ENCODE peak calls at places on chromosomes 5 and 9, in six cellular contexts. One of them, this sample, is unnamed.

GRCh38 chr9:14207352-14207995 is 106.5 kb downstream of the NFIB start:
- DNase-seq in fibroblast of mammary gland: no peak
- DNase-seq in glutamatergic neuron: no peak
- DNase-seq in activated CD8-positive, alpha-beta T cell treated with anti-CD3 and anti-CD28 coated beads for 36 hours: no peak
- DNase-seq in GM13976: no peak
- DNase-seq in HL-60: no peak
- DNase-seq in this sample: no peak

GRCh38 chr9:135718616-135719015 is 16.6 kb downstream of the KCNT1 start:
- DNase-seq in HL-60: no peak
- DNase-seq in fibroblast of mammary gland: peak
- DNase-seq in glutamatergic neuron: no peak
- DNase-seq in activated CD8-positive, alpha-beta T cell treated with anti-CD3 and anti-CD28 coated beads for 36 hours: peak
- DNase-seq in GM13976: no peak
- DNase-seq in this sample: no peak

GRCh38 chr5:116947691-116948528 is 373.3 kb upstream of the SEMA6A start:
- DNase-seq in HL-60: peak
- DNase-seq in activated CD8-positive, alpha-beta T cell treated with anti-CD3 and anti-CD28 coated beads for 36 hours: peak
- DNase-seq in glutamatergic neuron: peak
- DNase-seq in GM13976: peak
- DNase-seq in fibroblast of mammary gland: peak
- DNase-seq in this sample: peak

GRCh38 chr9:136019681-136020060 is 58.5 kb upstream of the UBAC1 start:
- DNase-seq in activated CD8-positive, alpha-beta T cell treated with anti-CD3 and anti-CD28 coated beads for 36 hours: no peak
- DNase-seq in fibroblast of mammary gland: no peak
- DNase-seq in GM13976: no peak
- DNase-seq in glutamatergic neuron: no peak
- DNase-seq in HL-60: no peak
- DNase-seq in this sample: no peak

GRCh38 chr9:100700689-100701318 is 122.9 kb downstream of the CAVIN4 start:
- DNase-seq in GM13976: peak
- DNase-seq in activated CD8-positive, alpha-beta T cell treated with anti-CD3 and anti-CD28 coated beads for 36 hours: peak
- DNase-seq in glutamatergic neuron: no peak
- DNase-seq in fibroblast of mammary gland: peak
- DNase-seq in HL-60: peak
- DNase-seq in this sample: peak

GRCh38 chr9:108445431-108446018 is 410.3 kb downstream of the ACTL7B start:
- DNase-seq in HL-60: no peak
- DNase-seq in GM13976: no peak
- DNase-seq in activated CD8-positive, alpha-beta T cell treated with anti-CD3 and anti-CD28 coated beads for 36 hours: no peak
- DNase-seq in glutamatergic neuron: no peak
- DNase-seq in fibroblast of mammary gland: no peak
- DNase-seq in this sample: no peak

GRCh38 chr5:50699737-50700136 is 33.3 kb downstream of the PARP8 start:
- DNase-seq in activated CD8-positive, alpha-beta T cell treated with anti-CD3 and anti-CD28 coated beads for 36 hours: peak
- DNase-seq in fibroblast of mammary gland: peak
- DNase-seq in GM13976: no peak
- DNase-seq in HL-60: no peak
- DNase-seq in glutamatergic neuron: no peak
- DNase-seq in this sample: no peak

GRCh38 chr5:6572825-6573380 is 59.9 kb downstream of the NSUN2 start:
- DNase-seq in activated CD8-positive, alpha-beta T cell treated with anti-CD3 and anti-CD28 coated beads for 36 hours: no peak
- DNase-seq in HL-60: no peak
- DNase-seq in GM13976: no peak
- DNase-seq in glutamatergic neuron: no peak
- DNase-seq in fibroblast of mammary gland: no peak
- DNase-seq in this sample: no peak

GRCh38 chr9:90097237-90097636 is 492.4 kb downstream of the GADD45G start:
- DNase-seq in activated CD8-positive, alpha-beta T cell treated with anti-CD3 and anti-CD28 coated beads for 36 hours: no peak
- DNase-seq in GM13976: no peak
- DNase-seq in fibroblast of mammary gland: no peak
- DNase-seq in glutamatergic neuron: no peak
- DNase-seq in HL-60: no peak
- DNase-seq in this sample: no peak

GRCh38 chr9:125746774-125747052 is 460 bp upstream of the PBX3 start:
- DNase-seq in activated CD8-positive, alpha-beta T cell treated with anti-CD3 and anti-CD28 coated beads for 36 hours: no peak
- DNase-seq in HL-60: no peak
- DNase-seq in fibroblast of mammary gland: no peak
- DNase-seq in GM13976: no peak
- DNase-seq in glutamatergic neuron: no peak
- DNase-seq in this sample: no peak

GRCh38 chr9:92468206-92468605 is 14.1 kb downstream of the ASPN start:
- DNase-seq in activated CD8-positive, alpha-beta T cell treated with anti-CD3 and anti-CD28 coated beads for 36 hours: no peak
- DNase-seq in HL-60: no peak
- DNase-seq in GM13976: no peak
- DNase-seq in fibroblast of mammary gland: peak
- DNase-seq in glutamatergic neuron: no peak
- DNase-seq in this sample: no peak

GRCh38 chr9:108389056-108389455 is 466.7 kb downstream of the ACTL7B start:
- DNase-seq in GM13976: no peak
- DNase-seq in glutamatergic neuron: no peak
- DNase-seq in HL-60: no peak
- DNase-seq in fibroblast of mammary gland: no peak
- DNase-seq in activated CD8-positive, alpha-beta T cell treated with anti-CD3 and anti-CD28 coated beads for 36 hours: no peak
- DNase-seq in this sample: no peak

GRCh38 chr9:121463026-121463827 is 36.4 kb downstream of the GGTA1 start:
- DNase-seq in HL-60: peak
- DNase-seq in fibroblast of mammary gland: peak
- DNase-seq in GM13976: no peak
- DNase-seq in activated CD8-positive, alpha-beta T cell treated with anti-CD3 and anti-CD28 coated beads for 36 hours: peak
- DNase-seq in glutamatergic neuron: peak
- DNase-seq in this sample: peak

GRCh38 chr5:132364319-132364718 is 5.2 kb upstream of the SLC22A5 start:
- DNase-seq in fibroblast of mammary gland: peak
- DNase-seq in activated CD8-positive, alpha-beta T cell treated with anti-CD3 and anti-CD28 coated beads for 36 hours: no peak
- DNase-seq in GM13976: no peak
- DNase-seq in glutamatergic neuron: no peak
- DNase-seq in HL-60: no peak
- DNase-seq in this sample: no peak

GRCh38 chr9:98477884-98478283 is 222.4 kb upstream of the TBC1D2 start:
- DNase-seq in fibroblast of mammary gland: no peak
- DNase-seq in activated CD8-positive, alpha-beta T cell treated with anti-CD3 and anti-CD28 coated beads for 36 hours: no peak
- DNase-seq in HL-60: no peak
- DNase-seq in GM13976: no peak
- DNase-seq in glutamatergic neuron: no peak
- DNase-seq in this sample: no peak

GRCh38 chr5:171783051-171783450 is 2.6 kb upstream of the SMIM23 start:
- DNase-seq in fibroblast of mammary gland: peak
- DNase-seq in glutamatergic neuron: no peak
- DNase-seq in HL-60: no peak
- DNase-seq in activated CD8-positive, alpha-beta T cell treated with anti-CD3 and anti-CD28 coated beads for 36 hours: no peak
- DNase-seq in GM13976: no peak
- DNase-seq in this sample: no peak

GRCh38 chr5:6730407-6730806 is 17.2 kb downstream of the TENT4A start:
- DNase-seq in HL-60: no peak
- DNase-seq in fibroblast of mammary gland: no peak
- DNase-seq in glutamatergic neuron: no peak
- DNase-seq in GM13976: no peak
- DNase-seq in activated CD8-positive, alpha-beta T cell treated with anti-CD3 and anti-CD28 coated beads for 36 hours: peak
- DNase-seq in this sample: no peak

GRCh38 chr9:77063645-77064285 is 44.3 kb downstream of the FOXB2 start:
- DNase-seq in GM13976: no peak
- DNase-seq in HL-60: no peak
- DNase-seq in activated CD8-positive, alpha-beta T cell treated with anti-CD3 and anti-CD28 coated beads for 36 hours: no peak
- DNase-seq in fibroblast of mammary gland: peak
- DNase-seq in glutamatergic neuron: no peak
- DNase-seq in this sample: no peak

GRCh38 chr5:80569961-80570786 is at the start of gene ANKRD34B:
- DNase-seq in activated CD8-positive, alpha-beta T cell treated with anti-CD3 and anti-CD28 coated beads for 36 hours: peak
- DNase-seq in glutamatergic neuron: peak
- DNase-seq in HL-60: no peak
- DNase-seq in fibroblast of mammary gland: peak
- DNase-seq in GM13976: peak
- DNase-seq in this sample: peak

GRCh38 chr5:176381979-176382378 is 6.4 kb downstream of the NOP16 start:
- DNase-seq in activated CD8-positive, alpha-beta T cell treated with anti-CD3 and anti-CD28 coated beads for 36 hours: no peak
- DNase-seq in HL-60: no peak
- DNase-seq in GM13976: no peak
- DNase-seq in glutamatergic neuron: no peak
- DNase-seq in fibroblast of mammary gland: no peak
- DNase-seq in this sample: no peak

GRCh38 chr5:59592101-59592500 is 301.4 kb downstream of the PDE4D start:
- DNase-seq in HL-60: no peak
- DNase-seq in glutamatergic neuron: no peak
- DNase-seq in fibroblast of mammary gland: peak
- DNase-seq in activated CD8-positive, alpha-beta T cell treated with anti-CD3 and anti-CD28 coated beads for 36 hours: no peak
- DNase-seq in GM13976: no peak
- DNase-seq in this sample: no peak

GRCh38 chr9:76716270-76716669 is 48.0 kb upstream of the PCA3 start:
- DNase-seq in GM13976: no peak
- DNase-seq in HL-60: no peak
- DNase-seq in glutamatergic neuron: no peak
- DNase-seq in fibroblast of mammary gland: peak
- DNase-seq in activated CD8-positive, alpha-beta T cell treated with anti-CD3 and anti-CD28 coated beads for 36 hours: no peak
- DNase-seq in this sample: no peak

GRCh38 chr9:79329861-79330260 is 241.9 kb upstream of the TLE4 start:
- DNase-seq in activated CD8-positive, alpha-beta T cell treated with anti-CD3 and anti-CD28 coated beads for 36 hours: no peak
- DNase-seq in fibroblast of mammary gland: no peak
- DNase-seq in glutamatergic neuron: no peak
- DNase-seq in HL-60: no peak
- DNase-seq in GM13976: no peak
- DNase-seq in this sample: no peak

GRCh38 chr9:130222833-130223232 is 42.7 kb upstream of the HMCN2 start:
- DNase-seq in fibroblast of mammary gland: no peak
- DNase-seq in GM13976: no peak
- DNase-seq in HL-60: no peak
- DNase-seq in activated CD8-positive, alpha-beta T cell treated with anti-CD3 and anti-CD28 coated beads for 36 hours: no peak
- DNase-seq in glutamatergic neuron: no peak
- DNase-seq in this sample: no peak

GRCh38 chr9:136112541-136112940 is 6.1 kb downstream of the TMEM250 start:
- DNase-seq in activated CD8-positive, alpha-beta T cell treated with anti-CD3 and anti-CD28 coated beads for 36 hours: no peak
- DNase-seq in fibroblast of mammary gland: no peak
- DNase-seq in HL-60: no peak
- DNase-seq in glutamatergic neuron: no peak
- DNase-seq in GM13976: no peak
- DNase-seq in this sample: no peak

GRCh38 chr9:123414921-123415592 is 59.1 kb downstream of the CRB2 start:
- DNase-seq in glutamatergic neuron: peak
- DNase-seq in fibroblast of mammary gland: peak
- DNase-seq in GM13976: no peak
- DNase-seq in activated CD8-positive, alpha-beta T cell treated with anti-CD3 and anti-CD28 coated beads for 36 hours: no peak
- DNase-seq in HL-60: no peak
- DNase-seq in this sample: no peak

GRCh38 chr5:124593952-124594351 is 152.5 kb downstream of the ZNF608 start:
- DNase-seq in GM13976: no peak
- DNase-seq in activated CD8-positive, alpha-beta T cell treated with anti-CD3 and anti-CD28 coated beads for 36 hours: no peak
- DNase-seq in fibroblast of mammary gland: no peak
- DNase-seq in glutamatergic neuron: no peak
- DNase-seq in HL-60: no peak
- DNase-seq in this sample: no peak

GRCh38 chr5:57478826-57479225 is 3.8 kb downstream of the ACTBL2 start:
- DNase-seq in GM13976: no peak
- DNase-seq in fibroblast of mammary gland: no peak
- DNase-seq in activated CD8-positive, alpha-beta T cell treated with anti-CD3 and anti-CD28 coated beads for 36 hours: no peak
- DNase-seq in glutamatergic neuron: no peak
- DNase-seq in HL-60: no peak
- DNase-seq in this sample: no peak

GRCh38 chr5:33470544-33470943 is 29.8 kb downstream of the TARS1 start:
- DNase-seq in fibroblast of mammary gland: peak
- DNase-seq in glutamatergic neuron: no peak
- DNase-seq in HL-60: no peak
- DNase-seq in activated CD8-positive, alpha-beta T cell treated with anti-CD3 and anti-CD28 coated beads for 36 hours: no peak
- DNase-seq in GM13976: peak
- DNase-seq in this sample: no peak
- TF ChIP-seq CTCF in fibroblast of mammary gland: peak
- TF ChIP-seq CTCF in glutamatergic neuron: no peak
- TF ChIP-seq CTCF in HL-60: no peak
- TF ChIP-seq CTCF in activated CD8-positive, alpha-beta T cell treated with anti-CD3 and anti-CD28 coated beads for 36 hours: no peak
- TF ChIP-seq CTCF in GM13976: peak
- TF ChIP-seq CTCF in this sample: no peak

GRCh38 chr5:139650031-139650688 is 2.0 kb downstream of the CXXC5 start:
- DNase-seq in activated CD8-positive, alpha-beta T cell treated with anti-CD3 and anti-CD28 coated beads for 36 hours: peak
- DNase-seq in glutamatergic neuron: peak
- DNase-seq in HL-60: no peak
- DNase-seq in fibroblast of mammary gland: no peak
- DNase-seq in GM13976: no peak
- DNase-seq in this sample: peak
- TF ChIP-seq CTCF in activated CD8-positive, alpha-beta T cell treated with anti-CD3 and anti-CD28 coated beads for 36 hours: peak
- TF ChIP-seq CTCF in glutamatergic neuron: peak
- TF ChIP-seq CTCF in HL-60: no peak
- TF ChIP-seq CTCF in fibroblast of mammary gland: no peak
- TF ChIP-seq CTCF in GM13976: peak
- TF ChIP-seq CTCF in this sample: peak

GRCh38 chr5:51961154-51961562 is 577.9 kb downstream of the ISL1 start:
- DNase-seq in GM13976: no peak
- DNase-seq in HL-60: no peak
- DNase-seq in glutamatergic neuron: no peak
- DNase-seq in activated CD8-positive, alpha-beta T cell treated with anti-CD3 and anti-CD28 coated beads for 36 hours: no peak
- DNase-seq in fibroblast of mammary gland: no peak
- DNase-seq in this sample: no peak

GRCh38 chr5:51958473-51958872 is 575.2 kb downstream of the ISL1 start:
- DNase-seq in fibroblast of mammary gland: no peak
- DNase-seq in HL-60: no peak
- DNase-seq in GM13976: no peak
- DNase-seq in activated CD8-positive, alpha-beta T cell treated with anti-CD3 and anti-CD28 coated beads for 36 hours: no peak
- DNase-seq in glutamatergic neuron: no peak
- DNase-seq in this sample: no peak

GRCh38 chr5:51960617-51961115 is 577.4 kb downstream of the ISL1 start:
- DNase-seq in GM13976: no peak
- DNase-seq in glutamatergic neuron: no peak
- DNase-seq in fibroblast of mammary gland: peak
- DNase-seq in activated CD8-positive, alpha-beta T cell treated with anti-CD3 and anti-CD28 coated beads for 36 hours: no peak
- DNase-seq in HL-60: no peak
- DNase-seq in this sample: no peak
- TF ChIP-seq CTCF in GM13976: no peak
- TF ChIP-seq CTCF in glutamatergic neuron: peak
- TF ChIP-seq CTCF in fibroblast of mammary gland: peak
- TF ChIP-seq CTCF in activated CD8-positive, alpha-beta T cell treated with anti-CD3 and anti-CD28 coated beads for 36 hours: no peak
- TF ChIP-seq CTCF in HL-60: no peak
- TF ChIP-seq CTCF in this sample: no peak

DNA sequence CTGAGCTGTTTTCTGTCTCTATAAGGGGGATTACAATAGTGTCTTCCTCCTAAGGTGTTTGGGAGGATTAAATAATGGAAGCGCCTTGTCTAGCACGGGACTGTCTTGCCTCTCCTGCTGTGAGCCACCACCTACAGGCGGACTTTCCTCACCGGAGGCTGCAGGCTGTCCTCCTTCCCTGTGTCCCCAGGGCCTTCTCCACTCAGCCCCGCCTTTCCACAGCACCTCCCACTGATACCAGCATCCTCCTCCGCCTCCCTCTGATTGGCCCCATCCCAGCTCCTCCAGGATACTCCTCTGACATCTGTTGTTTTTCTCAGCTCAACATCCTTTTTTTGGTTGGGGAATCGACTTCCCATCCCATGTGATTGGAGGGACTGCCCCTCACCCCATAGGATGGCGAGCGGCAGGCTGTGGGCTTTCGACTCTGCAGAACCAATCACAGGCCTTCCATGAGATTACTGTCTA is 851 bp upstream of the ZDHHC12 start:
- DNase-seq in HL-60: peak
- DNase-seq in GM13976: peak
- DNase-seq in fibroblast of mammary gland: peak
- DNase-seq in activated CD8-positive, alpha-beta T cell treated with anti-CD3 and anti-CD28 coated beads for 36 hours: peak
- DNase-seq in glutamatergic neuron: peak
- DNase-seq in this sample: peak
- TF ChIP-seq CTCF in HL-60: no peak
- TF ChIP-seq CTCF in GM13976: no peak
- TF ChIP-seq CTCF in fibroblast of mammary gland: peak
- TF ChIP-seq CTCF in activated CD8-positive, alpha-beta T cell treated with anti-CD3 and anti-CD28 coated beads for 36 hours: no peak
- TF ChIP-seq CTCF in glutamatergic neuron: no peak
- TF ChIP-seq CTCF in this sample: no peak